ENCODE peak calls at places on chromosomes 5 and 9, in seven cellular contexts. G is dermis microvascular lymphatic vessel endothelial cell; N is CD8-positive, alpha-beta memory T cell; F is C1 segment of cervical spinal cord; Q is skeletal muscle cell; P is activated T-cell treated with anti-CD3 and anti-CD28 coated beads, Interleukin-2, amount 50 U/mL, for 4 hours; V is immature natural killer cell. H is an unnamed sample.
A peak's percentile ranks its signal among the peaks of the same experiment; 100 is the strongest.

GRCh38 chr9:70537084-70537483 is 122.6 kb upstream of the KLF9 start:
- DNase-seq in G (no peak), N (no peak), F (no peak), Q (no peak), P (no peak), V (no peak), H (no peak)

GRCh38 chr5:112915831-112916230 is 6.2 kb downstream of the REEP5 start:
- DNase-seq in G (no peak), N (no peak), F (no peak), Q (no peak), P (no peak), V (peak; percentile 17), H (no peak)

GRCh38 chr5:39498247-39498952 is 73.6 kb upstream of the DAB2 start:
- DNase-seq in G (no peak), N (no peak), F (no peak), Q (no peak), P (no peak), V (no peak), H (no peak)

GRCh38 chr9:126849811-126850210 is 10.6 kb upstream of the ZBTB34 start:
- DNase-seq in G (no peak), N (no peak), F (no peak), Q (no peak), P (no peak), V (no peak), H (no peak)

GRCh38 chr5:53303105-53303504 is 177.3 kb upstream of the FST start:
- DNase-seq in G (no peak), N (no peak), F (no peak), Q (peak; percentile 57), P (no peak), V (no peak), H (no peak)

GRCh38 chr5:16461782-16462181 is 3.8 kb downstream of the ZNF622 start:
- DNase-seq in G (no peak), N (no peak), F (no peak), Q (peak; percentile 89), P (no peak), V (no peak), H (no peak)

GRCh38 chr5:86232246-86232645 is 385.5 kb upstream of the COX7C start:
- DNase-seq in G (no peak), N (no peak), F (no peak), Q (no peak), P (no peak), V (no peak), H (no peak)

GRCh38 chr9:134807726-134808125 is 72.9 kb upstream of the FCN2 start:
- DNase-seq in G (no peak), N (no peak), F (no peak), Q (peak; percentile 36), P (no peak), V (no peak), H (no peak)

GRCh38 chr5:95644351-95645042 is 2.1 kb upstream of the RFESD start:
- DNase-seq in G (no peak), N (peak; percentile 21), F (no peak), Q (no peak), P (peak; percentile 24), V (peak; percentile 49), H (peak; percentile 21)

GRCh38 chr5:176803943-176804498 is 6.3 kb upstream of the UNC5A start:
- DNase-seq in G (no peak), N (no peak), F (no peak), Q (no peak), P (no peak), V (no peak), H (no peak)

GRCh38 chr5:50889790-50890189 is 223.4 kb downstream of the PARP8 start:
- DNase-seq in G (no peak), N (no peak), F (no peak), Q (no peak), P (no peak), V (no peak), H (no peak)